ENCODE peak calls at places on chromosomes 1 and 21, in nine cellular contexts. One of them, this sample, is unnamed.

GRCh38 chr1:193069748-193070394 is 10.5 kb downstream of the RO60 start:
- DNase-seq in fibroblast of pulmonary artery: no peak
- DNase-seq in hepatocyte: no peak
- DNase-seq in IMR-90: no peak
- DNase-seq in fibroblast of villous mesenchyme: no peak
- DNase-seq in fibroblast of lung: no peak
- DNase-seq in heart right ventricle: no peak
- DNase-seq in cardiac fibroblast: peak; percentile 16
- DNase-seq in pancreas: no peak
- DNase-seq in this sample: no peak

GRCh38 chr1:219958875-219959417 is 30.6 kb upstream of the SLC30A10 start:
- DNase-seq in heart right ventricle: no peak
- DNase-seq in fibroblast of villous mesenchyme: no peak
- DNase-seq in fibroblast of pulmonary artery: no peak
- DNase-seq in cardiac fibroblast: no peak
- DNase-seq in hepatocyte: peak; percentile 69
- DNase-seq in fibroblast of lung: no peak
- DNase-seq in IMR-90: no peak
- DNase-seq in pancreas: no peak
- DNase-seq in this sample: no peak

GRCh38 chr1:163035791-163036249 is 33.3 kb upstream of the RGS4 start:
- DNase-seq in fibroblast of lung: peak; percentile 99
- DNase-seq in fibroblast of pulmonary artery: peak; percentile 90
- DNase-seq in pancreas: no peak
- DNase-seq in IMR-90: peak; percentile 96
- DNase-seq in fibroblast of villous mesenchyme: peak; percentile 60
- DNase-seq in cardiac fibroblast: peak; percentile 74
- DNase-seq in hepatocyte: no peak
- DNase-seq in heart right ventricle: no peak
- DNase-seq in this sample: no peak

GRCh38 chr1:171984850-171985485 is 143.7 kb downstream of the DNM3 start:
- DNase-seq in pancreas: no peak
- DNase-seq in hepatocyte: peak; percentile 44
- DNase-seq in IMR-90: peak; percentile 49
- DNase-seq in cardiac fibroblast: peak; percentile 57
- DNase-seq in heart right ventricle: no peak
- DNase-seq in fibroblast of lung: peak; percentile 40
- DNase-seq in fibroblast of villous mesenchyme: peak; percentile 49
- DNase-seq in fibroblast of pulmonary artery: peak; percentile 53
- DNase-seq in this sample: no peak

GRCh38 chr1:29496701-29497100 is 260.4 kb downstream of the PTPRU start:
- DNase-seq in fibroblast of lung: no peak
- DNase-seq in heart right ventricle: no peak
- DNase-seq in fibroblast of villous mesenchyme: no peak
- DNase-seq in cardiac fibroblast: no peak
- DNase-seq in fibroblast of pulmonary artery: no peak
- DNase-seq in hepatocyte: no peak
- DNase-seq in IMR-90: no peak
- DNase-seq in pancreas: no peak
- DNase-seq in this sample: no peak

GRCh38 chr1:114353233-114353632 is 157.8 kb downstream of the TRIM33 start:
- DNase-seq in IMR-90: peak; percentile 80
- DNase-seq in fibroblast of villous mesenchyme: peak; percentile 29
- DNase-seq in cardiac fibroblast: peak; percentile 90
- DNase-seq in hepatocyte: peak; percentile 64
- DNase-seq in heart right ventricle: peak; percentile 65
- DNase-seq in fibroblast of lung: peak; percentile 92
- DNase-seq in pancreas: peak; percentile 62
- DNase-seq in fibroblast of pulmonary artery: peak; percentile 88
- DNase-seq in this sample: peak; percentile 38

GRCh38 chr1:165954940-165955339 is 127.5 kb downstream of the UCK2 start:
- DNase-seq in cardiac fibroblast: peak; percentile 71
- DNase-seq in pancreas: no peak
- DNase-seq in hepatocyte: no peak
- DNase-seq in fibroblast of lung: peak; percentile 13
- DNase-seq in heart right ventricle: no peak
- DNase-seq in IMR-90: peak; percentile 69
- DNase-seq in fibroblast of villous mesenchyme: peak; percentile 84
- DNase-seq in fibroblast of pulmonary artery: peak; percentile 75
- DNase-seq in this sample: no peak

GRCh38 chr1:27522860-27523665 is 33.1 kb upstream of the WASF2 start:
- DNase-seq in hepatocyte: peak; percentile 68
- DNase-seq in IMR-90: no peak
- DNase-seq in fibroblast of lung: no peak
- DNase-seq in pancreas: no peak
- DNase-seq in fibroblast of pulmonary artery: peak; percentile 41
- DNase-seq in cardiac fibroblast: peak; percentile 59
- DNase-seq in fibroblast of villous mesenchyme: peak; percentile 44
- DNase-seq in heart right ventricle: peak; percentile 69
- DNase-seq in this sample: no peak

GRCh38 chr1:17488977-17489739 is 49.7 kb upstream of the RCC2 start:
- DNase-seq in fibroblast of villous mesenchyme: peak; percentile 94
- DNase-seq in hepatocyte: peak; percentile 25
- DNase-seq in heart right ventricle: no peak
- DNase-seq in fibroblast of lung: peak; percentile 24
- DNase-seq in pancreas: no peak
- DNase-seq in fibroblast of pulmonary artery: peak; percentile 15
- DNase-seq in IMR-90: peak; percentile 15
- DNase-seq in cardiac fibroblast: peak; percentile 45
- DNase-seq in this sample: no peak

GRCh38 chr1:168921514-168922106 is 184.9 kb upstream of the ATP1B1 start:
- DNase-seq in cardiac fibroblast: peak; percentile 13
- DNase-seq in fibroblast of villous mesenchyme: peak; percentile 4
- DNase-seq in hepatocyte: no peak
- DNase-seq in heart right ventricle: no peak
- DNase-seq in fibroblast of lung: no peak
- DNase-seq in pancreas: no peak
- DNase-seq in fibroblast of pulmonary artery: no peak
- DNase-seq in IMR-90: no peak
- DNase-seq in this sample: no peak

GRCh38 chr1:154591206-154591605 is 16.8 kb downstream of the ADAR start:
- DNase-seq in IMR-90: no peak
- DNase-seq in pancreas: no peak
- DNase-seq in fibroblast of lung: no peak
- DNase-seq in heart right ventricle: no peak
- DNase-seq in fibroblast of pulmonary artery: no peak
- DNase-seq in hepatocyte: no peak
- DNase-seq in cardiac fibroblast: no peak
- DNase-seq in fibroblast of villous mesenchyme: no peak
- DNase-seq in this sample: no peak

GRCh38 chr21:38979271-38980196 is 173.8 kb downstream of the ETS2 start:
- DNase-seq in fibroblast of lung: peak; percentile 29
- DNase-seq in hepatocyte: peak; percentile 26
- DNase-seq in fibroblast of pulmonary artery: no peak
- DNase-seq in pancreas: no peak
- DNase-seq in fibroblast of villous mesenchyme: peak; percentile 96
- DNase-seq in cardiac fibroblast: peak; percentile 39
- DNase-seq in heart right ventricle: no peak
- DNase-seq in IMR-90: peak; percentile 70
- DNase-seq in this sample: no peak

DNA sequence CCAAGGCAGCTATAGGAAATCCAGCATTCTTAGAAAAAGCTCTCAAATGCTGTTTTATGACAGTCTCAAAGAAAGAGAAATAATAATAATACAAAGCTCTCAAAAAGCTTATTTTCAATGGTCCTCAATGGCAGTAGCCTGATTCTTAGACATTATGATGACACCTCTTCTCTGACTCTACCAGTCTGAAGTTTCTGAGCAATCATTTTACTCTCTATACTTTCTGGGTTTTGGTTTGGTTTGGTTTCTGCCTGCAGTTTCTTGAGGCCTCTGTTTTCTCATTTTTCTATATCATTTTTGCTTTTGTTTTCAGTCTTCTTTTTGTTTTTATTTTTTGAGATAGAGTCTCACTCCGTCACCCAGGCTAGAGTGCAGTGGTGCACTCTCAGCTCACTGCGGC is 50.2 kb upstream of the TBX15 start:
- DNase-seq in fibroblast of pulmonary artery: no peak
- DNase-seq in heart right ventricle: no peak
- DNase-seq in fibroblast of lung: no peak
- DNase-seq in hepatocyte: no peak
- DNase-seq in cardiac fibroblast: no peak
- DNase-seq in fibroblast of villous mesenchyme: no peak
- DNase-seq in IMR-90: no peak
- DNase-seq in pancreas: no peak
- DNase-seq in this sample: no peak
- TF ChIP-seq CTCF in fibroblast of pulmonary artery: no peak
- TF ChIP-seq CTCF in heart right ventricle: no peak
- TF ChIP-seq CTCF in fibroblast of lung: no peak
- TF ChIP-seq CTCF in hepatocyte: no peak
- TF ChIP-seq CTCF in cardiac fibroblast: no peak
- TF ChIP-seq CTCF in fibroblast of villous mesenchyme: no peak
- TF ChIP-seq CTCF in IMR-90: no peak
- TF ChIP-seq CTCF in pancreas: no peak
- TF ChIP-seq CTCF in this sample: no peak

GRCh38 chr1:212458817-212459216 is 26.1 kb downstream of the NENF start:
- DNase-seq in fibroblast of pulmonary artery: no peak
- DNase-seq in cardiac fibroblast: no peak
- DNase-seq in fibroblast of villous mesenchyme: no peak
- DNase-seq in pancreas: no peak
- DNase-seq in fibroblast of lung: no peak
- DNase-seq in IMR-90: no peak
- DNase-seq in heart right ventricle: no peak
- DNase-seq in hepatocyte: no peak
- DNase-seq in this sample: no peak

GRCh38 chr1:212459656-212460055 is 26.9 kb downstream of the NENF start:
- DNase-seq in fibroblast of lung: no peak
- DNase-seq in pancreas: no peak
- DNase-seq in cardiac fibroblast: no peak
- DNase-seq in fibroblast of pulmonary artery: no peak
- DNase-seq in IMR-90: no peak
- DNase-seq in heart right ventricle: no peak
- DNase-seq in fibroblast of villous mesenchyme: no peak
- DNase-seq in hepatocyte: no peak
- DNase-seq in this sample: no peak

GRCh38 chr1:212456166-212456528 is 23.4 kb downstream of the NENF start:
- DNase-seq in fibroblast of lung: no peak
- DNase-seq in pancreas: no peak
- DNase-seq in hepatocyte: no peak
- DNase-seq in heart right ventricle: no peak
- DNase-seq in cardiac fibroblast: peak; percentile 51
- DNase-seq in fibroblast of pulmonary artery: peak; percentile 29
- DNase-seq in fibroblast of villous mesenchyme: peak; percentile 44
- DNase-seq in IMR-90: no peak
- DNase-seq in this sample: no peak

GRCh38 chr1:212455406-212456165 is 22.9 kb downstream of the NENF start:
- DNase-seq in heart right ventricle: peak; percentile 91
- DNase-seq in fibroblast of lung: peak; percentile 55
- DNase-seq in fibroblast of pulmonary artery: peak; percentile 90
- DNase-seq in hepatocyte: peak; percentile 87
- DNase-seq in pancreas: peak; percentile 92
- DNase-seq in IMR-90: peak; percentile 82
- DNase-seq in cardiac fibroblast: peak; percentile 92
- DNase-seq in fibroblast of villous mesenchyme: peak; percentile 88
- DNase-seq in this sample: peak; percentile 92

DNA sequence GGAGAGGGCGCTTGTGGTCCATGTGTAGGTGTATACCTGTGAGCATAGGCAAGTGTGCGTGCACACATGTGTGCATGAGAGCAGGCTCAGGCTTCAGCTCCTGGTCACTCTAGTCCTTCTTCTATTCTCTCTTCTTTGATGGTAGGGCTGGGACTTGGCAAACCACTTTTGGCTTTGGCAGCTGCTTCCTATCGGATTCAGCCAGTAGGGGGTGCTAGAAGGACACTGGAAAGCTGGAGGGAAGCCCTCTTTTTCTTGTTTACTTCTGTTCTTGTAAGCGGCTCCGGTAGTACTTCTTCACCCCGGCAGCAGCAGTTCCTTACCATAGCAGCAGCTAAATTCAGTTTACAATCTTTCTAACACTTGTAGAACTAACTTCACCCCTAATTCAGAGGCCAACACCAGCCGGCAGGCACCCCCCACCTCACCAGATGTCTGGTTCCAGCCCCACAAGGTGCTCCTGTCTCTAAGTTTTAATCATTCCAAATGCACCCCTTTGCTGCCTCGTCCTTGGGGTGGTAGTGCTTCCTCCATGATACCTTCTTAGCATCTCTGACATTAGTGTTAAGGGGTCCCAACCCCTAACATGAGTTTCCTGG is 25.1 kb downstream of the NENF start:
- DNase-seq in heart right ventricle: no peak
- DNase-seq in hepatocyte: peak; percentile 60
- DNase-seq in cardiac fibroblast: peak; percentile 57
- DNase-seq in pancreas: no peak
- DNase-seq in fibroblast of villous mesenchyme: peak; percentile 41
- DNase-seq in fibroblast of lung: peak; percentile 21
- DNase-seq in fibroblast of pulmonary artery: peak; percentile 63
- DNase-seq in IMR-90: peak; percentile 37
- DNase-seq in this sample: no peak
- TF ChIP-seq CTCF in heart right ventricle: peak; percentile 56
- TF ChIP-seq CTCF in hepatocyte: peak; percentile 42
- TF ChIP-seq CTCF in cardiac fibroblast: peak; percentile 62
- TF ChIP-seq CTCF in pancreas: no peak
- TF ChIP-seq CTCF in fibroblast of villous mesenchyme: peak; percentile 56
- TF ChIP-seq CTCF in fibroblast of lung: peak; percentile 28
- TF ChIP-seq CTCF in fibroblast of pulmonary artery: peak; percentile 49
- TF ChIP-seq CTCF in IMR-90: peak; percentile 48
- TF ChIP-seq CTCF in this sample: no peak

GRCh38 chr1:117008675-117009074 is 7.1 kb downstream of the CD101 start:
- DNase-seq in IMR-90: no peak
- DNase-seq in fibroblast of villous mesenchyme: no peak
- DNase-seq in pancreas: no peak
- DNase-seq in heart right ventricle: no peak
- DNase-seq in cardiac fibroblast: no peak
- DNase-seq in hepatocyte: no peak
- DNase-seq in fibroblast of lung: no peak
- DNase-seq in fibroblast of pulmonary artery: no peak
- DNase-seq in this sample: no peak
- TF ChIP-seq CTCF in IMR-90: no peak
- TF ChIP-seq CTCF in fibroblast of villous mesenchyme: no peak
- TF ChIP-seq CTCF in pancreas: no peak
- TF ChIP-seq CTCF in heart right ventricle: no peak
- TF ChIP-seq CTCF in cardiac fibroblast: no peak
- TF ChIP-seq CTCF in hepatocyte: no peak
- TF ChIP-seq CTCF in fibroblast of lung: no peak
- TF ChIP-seq CTCF in fibroblast of pulmonary artery: peak; percentile 12
- TF ChIP-seq CTCF in this sample: no peak

GRCh38 chr1:211680752-211681327 is 5.4 kb upstream of the NEK2 start:
- DNase-seq in fibroblast of lung: peak; percentile 82
- DNase-seq in heart right ventricle: peak; percentile 52
- DNase-seq in cardiac fibroblast: peak; percentile 91
- DNase-seq in pancreas: peak; percentile 82
- DNase-seq in fibroblast of pulmonary artery: peak; percentile 91
- DNase-seq in hepatocyte: peak; percentile 93
- DNase-seq in IMR-90: peak; percentile 91
- DNase-seq in fibroblast of villous mesenchyme: peak; percentile 87
- DNase-seq in this sample: no peak

GRCh38 chr1:211675230-211676105 is at the start of gene NEK2:
- DNase-seq in hepatocyte: peak; percentile 95
- DNase-seq in pancreas: peak; percentile 95
- DNase-seq in fibroblast of lung: peak; percentile 92
- DNase-seq in fibroblast of villous mesenchyme: peak; percentile 93
- DNase-seq in cardiac fibroblast: peak; percentile 89
- DNase-seq in heart right ventricle: peak; percentile 83
- DNase-seq in IMR-90: peak; percentile 90
- DNase-seq in fibroblast of pulmonary artery: peak; percentile 92
- DNase-seq in this sample: peak; percentile 78

GRCh38 chr1:211677659-211678058 is 2.2 kb upstream of the NEK2 start:
- DNase-seq in cardiac fibroblast: no peak
- DNase-seq in hepatocyte: no peak
- DNase-seq in fibroblast of villous mesenchyme: no peak
- DNase-seq in IMR-90: no peak
- DNase-seq in pancreas: no peak
- DNase-seq in fibroblast of lung: no peak
- DNase-seq in heart right ventricle: no peak
- DNase-seq in fibroblast of pulmonary artery: no peak
- DNase-seq in this sample: no peak

GRCh38 chr1:211676106-211676583 is 724 bp upstream of the NEK2 start:
- DNase-seq in cardiac fibroblast: no peak
- DNase-seq in heart right ventricle: no peak
- DNase-seq in hepatocyte: no peak
- DNase-seq in fibroblast of villous mesenchyme: no peak
- DNase-seq in fibroblast of lung: no peak
- DNase-seq in IMR-90: no peak
- DNase-seq in fibroblast of pulmonary artery: no peak
- DNase-seq in pancreas: no peak
- DNase-seq in this sample: no peak
- TF ChIP-seq CTCF in cardiac fibroblast: no peak
- TF ChIP-seq CTCF in heart right ventricle: no peak
- TF ChIP-seq CTCF in hepatocyte: no peak
- TF ChIP-seq CTCF in fibroblast of villous mesenchyme: no peak
- TF ChIP-seq CTCF in fibroblast of lung: no peak
- TF ChIP-seq CTCF in IMR-90: no peak
- TF ChIP-seq CTCF in fibroblast of pulmonary artery: no peak
- TF ChIP-seq CTCF in pancreas: no peak
- TF ChIP-seq CTCF in this sample: no peak

This sample was measured in omental fat pad.